ENCODE peak calls at places on chromosomes 16 and 17, in ten cellular contexts. M, P, D, Y, L, K, B, I, E and G are unnamed samples.

GRCh38 chr17:12619444-12620199 is 46.1 kb upstream of the MYOCD start:
- DNase-seq in M (no peak), P (no peak), D (no peak), Y (no peak), L (no peak), K (no peak), B (no peak), I (no peak), E (no peak), G (no peak)

GRCh38 chr17:28372203-28372944 is 880 bp downstream of the SARM1 start:
- DNase-seq in M (no peak), P (peak; percentile 55), D (no peak), Y (no peak), L (peak; percentile 21), K (no peak), B (peak; percentile 62), I (no peak), E (no peak), G (peak; percentile 70)

GRCh38 chr16:10297341-10298006 is 88.4 kb upstream of the ATF7IP2 start:
- DNase-seq in M (no peak), P (peak; percentile 96), D (no peak), Y (peak; percentile 69), L (no peak), K (no peak), B (no peak), I (no peak), E (no peak), G (no peak)

GRCh38 chr16:14193316-14193871 is 122.3 kb downstream of the MRTFB start:
- DNase-seq in M (no peak), P (peak; percentile 70), D (no peak), Y (no peak), L (no peak), K (no peak), B (no peak), I (no peak), E (no peak), G (peak; percentile 83)

GRCh38 chr16:1579214-1579613 is 32.7 kb downstream of the IFT140 start:
- DNase-seq in M (no peak), P (no peak), D (no peak), Y (peak; percentile 45), L (no peak), K (no peak), B (no peak), I (no peak), E (no peak), G (no peak)

GRCh38 chr16:83952587-83952939 is 477 bp upstream of the OSGIN1 start:
- DNase-seq in M (no peak), P (no peak), D (no peak), Y (no peak), L (no peak), K (no peak), B (peak; percentile 62), I (no peak), E (no peak), G (no peak)

GRCh38 chr17:40945414-40945813 is 8.0 kb upstream of the KRT23 start:
- DNase-seq in M (no peak), P (no peak), D (no peak), Y (no peak), L (no peak), K (no peak), B (no peak), I (no peak), E (no peak), G (no peak)

GRCh38 chr16:9607512-9608230 is 516.2 kb downstream of the HAPSTR1 start:
- DNase-seq in M (no peak), P (no peak), D (no peak), Y (no peak), L (no peak), K (no peak), B (no peak), I (no peak), E (no peak), G (no peak)

GRCh38 chr16:9610727-9611126 is 519.3 kb downstream of the HAPSTR1 start:
- DNase-seq in M (no peak), P (no peak), D (no peak), Y (no peak), L (no peak), K (no peak), B (no peak), I (no peak), E (no peak), G (no peak)

GRCh38 chr16:80117731-80118130 is 423.1 kb upstream of the DYNLRB2 start:
- DNase-seq in M (no peak), P (no peak), D (no peak), Y (no peak), L (no peak), K (no peak), B (no peak), I (no peak), E (no peak), G (no peak)

GRCh38 chr17:77510133-77510796 is 369.5 kb downstream of the SEC14L1 start:
- DNase-seq in M (no peak), P (no peak), D (no peak), Y (no peak), L (no peak), K (no peak), B (no peak), I (no peak), E (no peak), G (no peak)

GRCh38 chr16:27498426-27498825 is 51.3 kb downstream of the GTF3C1 start:
- DNase-seq in M (no peak), P (no peak), D (no peak), Y (no peak), L (no peak), K (no peak), B (no peak), I (no peak), E (no peak), G (no peak)

GRCh38 chr17:44354582-44355309 is 8.9 kb downstream of the FAM171A2 start:
- DNase-seq in M (peak; percentile 49), P (peak; percentile 73), D (no peak), Y (no peak), L (no peak), K (peak; percentile 56), B (no peak), I (peak; percentile 44), E (peak; percentile 44), G (no peak)

GRCh38 chr16:81505011-81505660 is 60.5 kb downstream of the CMIP start:
- DNase-seq in M (no peak), P (peak; percentile 89), D (no peak), Y (peak; percentile 35), L (peak; percentile 27), K (no peak), B (no peak), I (no peak), E (no peak), G (no peak)

GRCh38 chr16:87945351-87946042 is 5.7 kb upstream of the BANP start:
- DNase-seq in M (no peak), P (no peak), D (peak; percentile 92), Y (no peak), L (no peak), K (peak; percentile 75), B (no peak), I (no peak), E (no peak), G (peak; percentile 95)